ENCODE peak calls at places on chromosomes 16 and 17, in seven cellular contexts. E is T-helper 17 cell, G is ovary, Z is left kidney, W is iPS-NIHi11, L is renal cortical epithelial cell, U is memory B cell. A is an unnamed sample.

GRCh38 chr16:54931041-54931756 is 534 bp downstream of the IRX5 start:
- DNase-seq in E (no peak), G (peak), Z (peak), W (peak), L (no peak), U (no peak), A (peak)

GRCh38 chr17:65529040-65529633 is 32.3 kb downstream of the AXIN2 start:
- DNase-seq in E (no peak), G (no peak), Z (no peak), W (no peak), L (no peak), U (no peak), A (no peak)

GRCh38 chr17:79562117-79562805 is 48.6 kb downstream of the RBFOX3 start:
- DNase-seq in E (no peak), G (no peak), Z (peak), W (no peak), L (no peak), U (no peak), A (no peak)

GRCh38 chr17:40932608-40933007 is 4.8 kb downstream of the KRT23 start:
- DNase-seq in E (no peak), G (no peak), Z (peak), W (peak), L (peak), U (no peak), A (no peak)

GRCh38 chr17:43445009-43445589 is 38.7 kb upstream of the DHX8 start:
- DNase-seq in E (no peak), G (no peak), Z (no peak), W (no peak), L (no peak), U (no peak), A (no peak)

GRCh38 chr17:81280571-81280970 is 14.5 kb downstream of the SLC38A10 start:
- DNase-seq in E (no peak), G (no peak), Z (no peak), W (peak), L (no peak), U (no peak), A (no peak)

GRCh38 chr17:62566996-62567578 is 60.4 kb upstream of the MRC2 start:
- DNase-seq in E (no peak), G (no peak), Z (no peak), W (no peak), L (no peak), U (no peak), A (no peak)

GRCh38 chr17:68840073-68840472 is 115.1 kb downstream of the ABCA8 start:
- DNase-seq in E (no peak), G (no peak), Z (no peak), W (no peak), L (no peak), U (no peak), A (no peak)

GRCh38 chr17:31321481-31321880 is at the start of gene EVI2A:
- DNase-seq in E (peak), G (no peak), Z (no peak), W (peak), L (peak), U (peak), A (peak)

GRCh38 chr17:50148226-50149098 is 2.0 kb downstream of the PPP1R9B start:
- DNase-seq in E (peak), G (peak), Z (peak), W (peak), L (no peak), U (peak), A (peak)

GRCh38 chr17:32241521-32242094 is 24.0 kb upstream of the RHBDL3 start:
- DNase-seq in E (no peak), G (no peak), Z (peak), W (no peak), L (no peak), U (no peak), A (no peak)

GRCh38 chr16:89598199-89598598 is 15.2 kb upstream of the DPEP1 start:
- DNase-seq in E (no peak), G (no peak), Z (no peak), W (no peak), L (peak), U (no peak), A (no peak)

GRCh38 chr17:76943781-76944213 is 75.6 kb downstream of the MGAT5B start:
- DNase-seq in E (no peak), G (no peak), Z (no peak), W (no peak), L (no peak), U (no peak), A (no peak)

GRCh38 chr16:82506734-82507133 is 120.0 kb upstream of the CDH13 start:
- DNase-seq in E (no peak), G (no peak), Z (peak), W (no peak), L (no peak), U (no peak), A (no peak)

GRCh38 chr16:17590711-17591654 is 120.2 kb upstream of the XYLT1 start:
- DNase-seq in E (peak), G (no peak), Z (no peak), W (no peak), L (no peak), U (no peak), A (no peak)

GRCh38 chr16:4846503-4846900 is 586 bp downstream of the GLYR1 start:
- DNase-seq in E (no peak), G (no peak), Z (peak), W (peak), L (peak), U (peak), A (peak)

GRCh38 chr17:38750312-38751121 is 2.0 kb upstream of the PSMB3 start:
- DNase-seq in E (no peak), G (peak), Z (peak), W (no peak), L (peak), U (no peak), A (no peak)

GRCh38 chr17:31693433-31694210 is 165.4 kb downstream of the COPRS start:
- DNase-seq in E (no peak), G (no peak), Z (no peak), W (no peak), L (no peak), U (no peak), A (no peak)

GRCh38 chr17:35726609-35727460 is 4.6 kb upstream of the RASL10B start:
- DNase-seq in E (no peak), G (peak), Z (peak), W (peak), L (peak), U (no peak), A (no peak)

GRCh38 chr16:70746040-70746707 is 54.8 kb downstream of the VAC14 start:
- DNase-seq in E (no peak), G (peak), Z (no peak), W (no peak), L (peak), U (no peak), A (no peak)

GRCh38 chr17:34117332-34117731 is 137.8 kb upstream of the CCL2 start:
- DNase-seq in E (no peak), G (no peak), Z (no peak), W (no peak), L (no peak), U (no peak), A (no peak)

GRCh38 chr16:75116081-75116910 is at the start of gene LDHD:
- DNase-seq in E (no peak), G (peak), Z (peak), W (peak), L (peak), U (no peak), A (no peak)

GRCh38 chr16:57216968-57217367 is 28.1 kb upstream of the ARL2BP start:
- DNase-seq in E (no peak), G (no peak), Z (no peak), W (no peak), L (no peak), U (no peak), A (no peak)

GRCh38 chr17:33328129-33328528 is 35.0 kb upstream of the ASIC2 start:
- DNase-seq in E (no peak), G (no peak), Z (peak), W (peak), L (peak), U (no peak), A (no peak)

GRCh38 chr16:19382084-19382801 is 35.4 kb upstream of the TMC5 start:
- DNase-seq in E (no peak), G (no peak), Z (no peak), W (no peak), L (no peak), U (no peak), A (no peak)

GRCh38 chr16:57104706-57105105 is 12.3 kb downstream of the CPNE2 start:
- DNase-seq in E (no peak), G (no peak), Z (no peak), W (no peak), L (no peak), U (no peak), A (no peak)

GRCh38 chr17:11035681-11036080 is 197.8 kb upstream of the PIRT start:
- DNase-seq in E (no peak), G (no peak), Z (no peak), W (no peak), L (no peak), U (no peak), A (no peak)

GRCh38 chr16:14608604-14609003 is 21.5 kb downstream of the PARN start:
- DNase-seq in E (no peak), G (no peak), Z (peak), W (no peak), L (peak), U (no peak), A (no peak)

GRCh38 chr17:37392024-37392590 is 14.5 kb downstream of the ACACA start:
- DNase-seq in E (no peak), G (no peak), Z (no peak), W (no peak), L (peak), U (no peak), A (peak)

GRCh38 chr17:30950669-30951399 is 20.0 kb upstream of the RNF135 start:
- DNase-seq in E (no peak), G (peak), Z (peak), W (no peak), L (peak), U (no peak), A (no peak)

GRCh38 chr17:13415877-13416416 is 185.8 kb downstream of the HS3ST3A1 start:
- DNase-seq in E (no peak), G (no peak), Z (peak), W (no peak), L (no peak), U (no peak), A (no peak)

GRCh38 chr17:4715071-4715749 is 4.8 kb downstream of the ARRB2 start:
- DNase-seq in E (peak), G (no peak), Z (no peak), W (no peak), L (no peak), U (no peak), A (no peak)

GRCh38 chr17:80880650-80880989 is 111.0 kb upstream of the CHMP6 start:
- DNase-seq in E (no peak), G (no peak), Z (peak), W (no peak), L (no peak), U (no peak), A (no peak)

GRCh38 chr17:28878981-28879380 is 18.6 kb downstream of the FLOT2 start:
- DNase-seq in E (no peak), G (no peak), Z (peak), W (peak), L (peak), U (no peak), A (peak)

GRCh38 chr16:4501071-4501478 is 24.9 kb downstream of the HMOX2 start:
- DNase-seq in E (no peak), G (no peak), Z (no peak), W (no peak), L (peak), U (no peak), A (no peak)

GRCh38 chr17:79092567-79092966 is 17.9 kb downstream of the ENGASE start:
- DNase-seq in E (no peak), G (no peak), Z (no peak), W (no peak), L (no peak), U (no peak), A (no peak)

GRCh38 chr17:36791961-36792475 is 145.3 kb upstream of the LHX1 start:
- DNase-seq in E (no peak), G (no peak), Z (no peak), W (no peak), L (no peak), U (no peak), A (no peak)

GRCh38 chr17:45786349-45786748 is 2.2 kb downstream of the CRHR1 start:
- DNase-seq in E (no peak), G (no peak), Z (no peak), W (no peak), L (no peak), U (no peak), A (no peak)

GRCh38 chr16:89133457-89134127 is 38.0 kb upstream of the CDH15 start:
- DNase-seq in E (no peak), G (no peak), Z (no peak), W (no peak), L (no peak), U (no peak), A (no peak)